ENCODE peak calls at places on chromosome 4, in seven cellular contexts. B is right lobe of liver, P is ovary, Y is H4, D is lung, J is Right ventricle myocardium superior, U is H7. I is an unnamed sample.

GRCh38 chr4:48178931-48179330 is 44.9 kb upstream of the TXK start:
- DNase-seq in B (no peak), P (no peak), Y (no peak), D (no peak), J (no peak), U (no peak), I (no peak)

GRCh38 chr4:36414248-36414647 is 132.8 kb downstream of the DTHD1 start:
- DNase-seq in B (no peak), P (no peak), Y (no peak), D (no peak), J (no peak), U (no peak), I (no peak)

GRCh38 chr4:187865914-187866313 is 129.7 kb upstream of the ZFP42 start:
- DNase-seq in B (no peak), P (no peak), Y (no peak), D (no peak), J (no peak), U (no peak), I (no peak)

GRCh38 chr4:118712872-118713271 is 27.7 kb downstream of the METTL14 start:
- DNase-seq in B (no peak), P (no peak), Y (no peak), D (no peak), J (no peak), U (no peak), I (no peak)

GRCh38 chr4:54082168-54082567 is 17.8 kb upstream of the CHIC2 start:
- DNase-seq in B (no peak), P (no peak), Y (peak; percentile 95), D (no peak), J (no peak), U (no peak), I (no peak)

GRCh38 chr4:14834382-14834781 is 167.9 kb upstream of the CPEB2 start:
- DNase-seq in B (no peak), P (no peak), Y (no peak), D (no peak), J (no peak), U (no peak), I (no peak)

GRCh38 chr4:15598644-15599043 is 56.5 kb downstream of the FBXL5 start:
- DNase-seq in B (no peak), P (no peak), Y (no peak), D (no peak), J (no peak), U (no peak), I (no peak)

GRCh38 chr4:55396305-55397023 is 707 bp downstream of the TMEM165 start:
- DNase-seq in B (peak; percentile 60), P (peak; percentile 71), Y (no peak), D (peak; percentile 38), J (peak; percentile 65), U (peak; percentile 79), I (peak; percentile 86)

I was measured in retina.